ENCODE peak calls at places on chromosomes 12 and 14, in eight cellular contexts. E, Z, D, H, U, P, F and L are unnamed samples.

GRCh38 chr14:68968051-68968450 is 11.1 kb downstream of the ACTN1 start:
- DNase-seq in E (no peak), Z (no peak), D (no peak), H (no peak), U (no peak), P (no peak), F (no peak), L (no peak)

GRCh38 chr12:121494093-121494787 is 86.6 kb downstream of the KDM2B start:
- DNase-seq in E (no peak), Z (no peak), D (peak), H (peak), U (peak), P (no peak), F (peak), L (no peak)

GRCh38 chr14:92974541-92975345 is 51.8 kb downstream of the CHGA start:
- DNase-seq in E (no peak), Z (peak), D (no peak), H (no peak), U (no peak), P (no peak), F (no peak), L (no peak)

GRCh38 chr12:122995503-122996187 is 15.2 kb downstream of the ARL6IP4 start:
- DNase-seq in E (no peak), Z (peak), D (peak), H (no peak), U (no peak), P (no peak), F (no peak), L (no peak)

GRCh38 chr14:66709292-66709691 is 201.3 kb downstream of the GPHN start:
- DNase-seq in E (no peak), Z (no peak), D (no peak), H (peak), U (peak), P (no peak), F (no peak), L (no peak)

GRCh38 chr12:63764481-63764880 is 15.2 kb upstream of the RXYLT1 start:
- DNase-seq in E (no peak), Z (no peak), D (peak), H (no peak), U (no peak), P (no peak), F (no peak), L (no peak)

GRCh38 chr12:1791104-1791927 is 29.0 kb upstream of the LRTM2 start:
- DNase-seq in E (peak), Z (no peak), D (peak), H (peak), U (peak), P (peak), F (no peak), L (no peak)

GRCh38 chr14:93331375-93332031 is 1.3 kb downstream of the BTBD7 start:
- DNase-seq in E (no peak), Z (peak), D (peak), H (peak), U (no peak), P (no peak), F (no peak), L (no peak)

GRCh38 chr14:75279153-75279738 is 618 bp downstream of the FOS start:
- DNase-seq in E (no peak), Z (peak), D (peak), H (peak), U (no peak), P (peak), F (no peak), L (no peak)

GRCh38 chr14:98133806-98134205 is 1138.2 kb downstream of the BCL11B start:
- DNase-seq in E (no peak), Z (no peak), D (no peak), H (no peak), U (peak), P (no peak), F (no peak), L (no peak)

GRCh38 chr12:109612975-109613502 is 39.4 kb downstream of the MVK start:
- DNase-seq in E (no peak), Z (no peak), D (no peak), H (peak), U (peak), P (no peak), F (no peak), L (no peak)

GRCh38 chr12:113232232-113232615 is 11.0 kb downstream of the TPCN1 start:
- DNase-seq in E (no peak), Z (no peak), D (no peak), H (no peak), U (no peak), P (no peak), F (no peak), L (no peak)

GRCh38 chr12:57632898-57633825 is at the start of gene B4GALNT1:
- DNase-seq in E (no peak), Z (peak), D (peak), H (peak), U (peak), P (peak), F (no peak), L (no peak)
- H3K4me3 ChIP-seq in E (peak), Z (peak), D (no peak), H (peak), U (peak), P (peak), F (peak), L (peak)

DNA sequence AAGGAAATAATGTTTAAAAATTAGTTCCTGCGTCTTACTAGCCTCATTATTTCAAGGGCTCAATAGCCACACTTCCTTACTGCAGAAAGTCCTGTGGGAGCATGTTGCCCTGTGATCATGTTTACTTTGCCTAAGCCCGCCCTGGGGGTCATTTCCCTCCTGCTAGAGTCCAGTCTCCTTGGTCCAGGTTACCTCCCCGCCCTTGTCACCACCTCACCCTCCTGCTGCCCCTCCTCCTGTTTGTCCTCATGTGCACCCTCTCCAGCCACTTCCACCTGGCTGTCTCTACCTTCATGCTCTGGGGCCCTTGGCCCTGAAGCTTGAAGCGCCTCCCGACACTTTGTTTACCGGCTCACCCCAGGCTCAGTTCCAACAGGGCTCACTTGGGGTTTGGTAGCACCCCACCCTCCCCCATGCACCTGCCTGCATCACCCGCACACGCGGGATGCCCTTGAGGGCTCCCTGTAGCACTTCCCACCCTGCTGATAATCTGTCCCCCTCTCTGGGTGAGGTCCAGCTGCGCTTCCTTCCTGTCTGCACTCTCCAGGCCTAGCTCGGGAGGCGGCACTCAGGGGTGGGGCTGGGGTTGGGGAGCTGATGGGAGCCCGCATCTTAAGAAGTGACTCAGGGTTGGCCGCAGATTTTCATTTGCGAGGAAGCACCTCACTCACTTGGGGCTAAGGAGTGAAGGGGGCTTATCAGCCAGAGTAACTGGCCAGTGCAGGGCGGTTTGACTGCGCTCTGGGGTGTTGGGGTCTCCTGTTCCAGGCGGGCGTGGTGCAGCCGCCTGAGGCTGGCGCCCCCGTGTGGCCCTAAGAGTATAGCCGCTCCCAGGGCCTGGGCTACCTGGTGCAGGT is 40.1 kb downstream of the SMIM41 start:
- DNase-seq in E (no peak), Z (peak), D (peak), H (peak), U (peak), P (no peak), F (no peak), L (no peak)
- TF ChIP-seq CTCF in E (peak), Z (peak), D (peak), H (peak), U (peak), P (peak), F (peak), L (peak)

DNA sequence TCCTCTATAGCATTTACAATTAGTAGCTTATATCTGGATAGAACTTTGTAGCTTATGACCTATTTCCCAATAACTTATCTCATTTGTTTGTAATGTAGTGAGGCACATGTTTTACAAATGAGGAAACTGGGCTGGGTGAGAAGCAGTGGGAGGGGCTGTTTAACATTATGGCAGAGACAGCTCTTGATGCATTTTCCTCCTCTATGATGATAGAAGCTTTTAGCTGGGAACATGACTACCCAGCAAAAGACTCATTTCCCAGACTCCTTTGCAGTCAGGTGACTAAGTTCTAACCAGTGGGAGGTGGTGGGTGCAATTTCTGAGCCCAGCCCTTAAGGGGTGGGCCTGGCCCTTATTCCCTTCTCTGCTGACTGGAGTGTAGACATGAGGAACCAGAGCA is 179.7 kb downstream of the TTC8 start:
- DNase-seq in E (no peak), Z (no peak), D (no peak), H (peak), U (peak), P (no peak), F (peak), L (no peak)
- H3K4me3 ChIP-seq in E (no peak), Z (no peak), D (no peak), H (no peak), U (no peak), P (no peak), F (no peak), L (no peak)

DNA sequence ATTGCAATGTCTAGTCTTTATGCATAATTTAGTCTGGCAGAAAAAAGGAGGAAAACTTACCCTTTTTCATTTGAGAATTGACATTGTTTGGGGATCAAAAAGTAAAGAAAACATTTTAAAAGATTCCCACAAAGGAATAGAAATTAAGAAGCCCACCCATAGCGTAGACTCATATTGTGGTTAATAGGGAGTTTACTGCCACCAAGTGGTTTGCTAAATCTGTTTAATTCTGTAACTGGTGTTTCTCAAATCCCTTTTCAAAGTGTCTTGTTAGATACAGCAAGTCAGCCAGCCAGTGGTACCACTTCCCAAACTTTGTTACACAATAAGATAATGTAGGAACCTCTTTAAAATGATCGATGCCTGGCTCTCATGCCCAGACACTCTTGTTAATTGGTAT is 180.3 kb downstream of the IPO8 start:
- DNase-seq in E (no peak), Z (no peak), D (no peak), H (peak), U (no peak), P (no peak), F (no peak), L (no peak)
- TF ChIP-seq CTCF in E (no peak), Z (peak), D (peak), H (peak), U (no peak), P (peak), F (no peak), L (no peak)

GRCh38 chr14:101780887-101781239 is 19.4 kb downstream of the PPP2R5C start:
- DNase-seq in E (no peak), Z (no peak), D (no peak), H (no peak), U (no peak), P (no peak), F (no peak), L (no peak)

GRCh38 chr14:101776315-101776714 is 14.8 kb downstream of the PPP2R5C start:
- DNase-seq in E (no peak), Z (no peak), D (no peak), H (no peak), U (no peak), P (no peak), F (no peak), L (no peak)

GRCh38 chr14:101781240-101782061 is 19.9 kb downstream of the PPP2R5C start:
- DNase-seq in E (no peak), Z (no peak), D (peak), H (peak), U (no peak), P (no peak), F (no peak), L (no peak)

GRCh38 chr14:101783260-101784016 is 21.9 kb downstream of the PPP2R5C start:
- DNase-seq in E (no peak), Z (no peak), D (no peak), H (no peak), U (no peak), P (no peak), F (no peak), L (no peak)

DNA sequence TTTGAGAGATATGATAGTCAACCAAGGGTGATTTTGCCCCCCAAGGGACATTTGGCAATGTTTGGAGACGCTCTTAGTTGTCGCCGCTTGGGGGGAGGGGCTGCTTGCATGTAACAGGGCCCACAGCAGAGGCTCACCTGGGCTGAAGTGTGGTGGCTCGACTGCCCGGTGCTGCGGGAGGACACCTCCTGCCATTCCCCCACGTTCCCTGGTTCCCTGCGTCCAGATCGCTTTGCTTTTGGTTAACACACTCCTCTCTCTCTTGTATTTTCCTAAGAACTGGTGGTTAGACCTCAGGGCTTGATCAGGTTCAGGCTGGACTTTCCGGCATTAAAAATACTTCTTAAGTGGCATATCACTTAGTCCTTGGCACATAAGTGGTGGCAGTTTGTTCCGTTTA is 18.9 kb downstream of the PPP2R5C start:
- DNase-seq in E (no peak), Z (no peak), D (no peak), H (no peak), U (no peak), P (no peak), F (no peak), L (no peak)
- H3K4me3 ChIP-seq in E (no peak), Z (no peak), D (no peak), H (peak), U (no peak), P (no peak), F (no peak), L (no peak)

DNA sequence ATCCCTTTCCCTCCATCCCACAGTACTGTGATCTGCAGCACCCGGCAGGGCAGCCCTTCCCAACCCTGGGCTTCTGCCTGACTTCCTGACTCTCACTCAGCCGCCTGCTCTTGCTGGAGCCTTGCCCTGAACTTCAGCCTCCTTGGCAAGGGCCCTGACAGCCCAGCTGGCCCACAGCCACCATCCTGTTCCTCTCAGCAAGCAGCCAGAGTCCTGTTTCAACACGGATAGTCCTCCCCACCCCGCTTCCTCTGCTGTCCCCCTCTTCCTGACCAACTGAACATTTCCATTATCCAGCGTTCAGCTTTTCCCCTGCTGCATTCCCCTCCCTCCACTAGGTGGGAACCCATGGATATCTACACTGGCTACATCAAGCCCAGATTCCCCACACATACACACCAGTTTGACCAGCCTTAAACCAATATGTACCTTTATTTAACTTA is 74.0 kb upstream of the MDM1 start:
- DNase-seq in E (no peak), Z (peak), D (peak), H (peak), U (peak), P (peak), F (peak), L (no peak)
- TF ChIP-seq CTCF in E (no peak), Z (peak), D (peak), H (peak), U (peak), P (peak), F (peak), L (peak)

GRCh38 chr12:2944401-2945047 is 14.7 kb upstream of the TEAD4 start:
- DNase-seq in E (peak), Z (peak), D (peak), H (peak), U (peak), P (peak), F (no peak), L (no peak)
- H3K4me3 ChIP-seq in E (no peak), Z (no peak), D (no peak), H (no peak), U (no peak), P (peak), F (no peak), L (no peak)